ENCODE peak calls at places on chromosomes 7 and 10, in five cellular contexts. Y, W, T, B and E are unnamed samples.

GRCh38 chr10:43931308-43931930 is 282.7 kb upstream of the ZNF32 start:
- DNase-seq in Y (no peak), W (no peak), T (no peak), B (no peak), E (no peak)

GRCh38 chr7:7641129-7641663 is 644 bp downstream of the UMAD1 start:
- DNase-seq in Y (peak; percentile 44), W (no peak), T (no peak), B (no peak), E (peak; percentile 36)

GRCh38 chr7:94654764-94655561 is 970 bp downstream of the SGCE start:
- DNase-seq in Y (peak; percentile 38), W (no peak), T (no peak), B (no peak), E (peak; percentile 59)

GRCh38 chr7:85512802-85513201 is 325.9 kb upstream of the SEMA3D start:
- DNase-seq in Y (no peak), W (no peak), T (no peak), B (no peak), E (no peak)

GRCh38 chr10:58909881-58910280 is 266.6 kb upstream of the PHYHIPL start:
- DNase-seq in Y (no peak), W (no peak), T (no peak), B (no peak), E (no peak)

GRCh38 chr7:23003505-23004246 is 10.3 kb downstream of the HYCC1 start:
- DNase-seq in Y (no peak), W (no peak), T (no peak), B (no peak), E (no peak)

GRCh38 chr7:48084727-48085432 is 4.2 kb upstream of the UPP1 start:
- DNase-seq in Y (peak; percentile 89), W (peak; percentile 95), T (no peak), B (peak; percentile 57), E (peak; percentile 52)

GRCh38 chr7:157013602-157014549 is 3.4 kb upstream of the MNX1 start:
- DNase-seq in Y (no peak), W (no peak), T (peak; percentile 27), B (no peak), E (no peak)

GRCh38 chr10:67971311-67971710 is 86.9 kb downstream of the SIRT1 start:
- DNase-seq in Y (no peak), W (no peak), T (no peak), B (no peak), E (no peak)

GRCh38 chr7:19051767-19052375 is 65.6 kb downstream of the TWIST1 start:
- DNase-seq in Y (no peak), W (no peak), T (no peak), B (no peak), E (peak; percentile 72)

GRCh38 chr7:116591202-116592040 is 66.6 kb downstream of the CAV1 start:
- DNase-seq in Y (no peak), W (no peak), T (no peak), B (no peak), E (no peak)

GRCh38 chr7:4078580-4078979 is 603.5 kb upstream of the FOXK1 start:
- DNase-seq in Y (no peak), W (no peak), T (no peak), B (no peak), E (no peak)

GRCh38 chr10:86100581-86101061 is 266.0 kb downstream of the GRID1 start:
- DNase-seq in Y (no peak), W (no peak), T (no peak), B (no peak), E (no peak)

GRCh38 chr10:9796567-9796966 is 1221.1 kb upstream of the CELF2 start:
- DNase-seq in Y (no peak), W (no peak), T (no peak), B (no peak), E (no peak)

GRCh38 chr10:12777840-12778585 is 223.5 kb downstream of the CCDC3 start:
- DNase-seq in Y (no peak), W (no peak), T (no peak), B (no peak), E (no peak)

GRCh38 chr7:116687801-116688201 is 15.8 kb downstream of the MET start:
- DNase-seq in Y (no peak), W (no peak), T (no peak), B (no peak), E (no peak)

GRCh38 chr7:154375956-154376355 is 323.8 kb downstream of the DPP6 start:
- DNase-seq in Y (no peak), W (no peak), T (no peak), B (no peak), E (no peak)

GRCh38 chr10:77160679-77161078 is 476.9 kb downstream of the KCNMA1 start:
- DNase-seq in Y (peak; percentile 95), W (no peak), T (no peak), B (no peak), E (no peak)

GRCh38 chr10:27745719-27746363 is at the start of gene MKX:
- DNase-seq in Y (no peak), W (peak; percentile 83), T (peak; percentile 91), B (peak; percentile 51), E (peak; percentile 22)

GRCh38 chr10:27746364-27747095 is 911 bp upstream of the MKX start:
- DNase-seq in Y (no peak), W (no peak), T (peak; percentile 15), B (no peak), E (no peak)

GRCh38 chr10:27747096-27747451 is 1.5 kb upstream of the MKX start:
- DNase-seq in Y (no peak), W (no peak), T (no peak), B (no peak), E (peak; percentile 21)

GRCh38 chr10:27745380-27745718 is 270 bp downstream of the MKX start:
- DNase-seq in Y (no peak), W (no peak), T (no peak), B (no peak), E (no peak)

GRCh38 chr10:27748586-27748985 is 3.0 kb upstream of the MKX start:
- DNase-seq in Y (no peak), W (no peak), T (no peak), B (no peak), E (no peak)
- H3K4me1 ChIP-seq in Y (no peaks in the 10 kb centered on the region), W (peaks cover 9% of the 10 kb centered on the region), T (peaks cover 32% of the 10 kb centered on the region), B (peaks cover 18% of the 10 kb centered on the region), E (peaks cover 25% of the 10 kb centered on the region)

GRCh38 chr7:37318541-37318940 is 130.1 kb downstream of the ELMO1 start:
- DNase-seq in Y (no peak), W (no peak), T (no peak), B (no peak), E (no peak)
- H3K4me1 ChIP-seq in Y (no peaks in the 10 kb centered on the region), W (no peaks in the 10 kb centered on the region), T (peaks cover 16% of the 10 kb centered on the region), B (no peaks in the 10 kb centered on the region), E (peaks cover 13% of the 10 kb centered on the region)

GRCh38 chr10:122495406-122496340 is 34.3 kb downstream of the HTRA1 start:
- DNase-seq in Y (no peak), W (peak; percentile 88), T (no peak), B (peak; percentile 49), E (peak; percentile 44)
- H3K4me1 ChIP-seq in Y (peaks cover 33% of the 10 kb centered on the region), W (peaks cover 73% of the 10 kb centered on the region), T (no peaks in the 10 kb centered on the region), B (peaks cover 4% of the 10 kb centered on the region), E (peaks cover 20% of the 10 kb centered on the region)

GRCh38 chr7:43758029-43758860 is at the start of gene BLVRA:
- DNase-seq in Y (no peak), W (peak; percentile 79), T (peak; percentile 96), B (peak; percentile 80), E (peak; percentile 67)
- H3K4me1 ChIP-seq in Y (peaks cover 5% of the 10 kb centered on the region), W (peaks cover 13% of the 10 kb centered on the region), T (peaks cover 34% of the 10 kb centered on the region), B (peaks cover 6% of the 10 kb centered on the region), E (peaks cover 3% of the 10 kb centered on the region)

GRCh38 chr10:35336921-35337741 is 822 bp downstream of the CCNY start:
- DNase-seq in Y (no peak), W (peak; percentile 75), T (peak; percentile 90), B (peak; percentile 48), E (peak; percentile 52)
- H3K4me1 ChIP-seq in Y (peaks cover 19% of the 10 kb centered on the region), W (peaks cover 37% of the 10 kb centered on the region), T (peaks cover 66% of the 10 kb centered on the region), B (peaks cover 15% of the 10 kb centered on the region), E (peaks cover 33% of the 10 kb centered on the region)